ENCODE peak calls at places on chromosomes 12 and 14, in eight cellular contexts. S, E, V, U, W, T, R and Q are unnamed samples.

GRCh38 chr12:24738436-24738835 is 210.5 kb downstream of the BCAT1 start:
- DNase-seq in R (no peak), W (no peak), V (peak), U (no peak), E (no peak), S (no peak), T (no peak), Q (no peak)

GRCh38 chr12:26963413-26963812 is 25.1 kb downstream of the FGFR1OP2 start:
- DNase-seq in R (no peak), T (no peak), U (no peak), S (no peak), V (peak), E (no peak), W (no peak), Q (no peak)

GRCh38 chr12:64767495-64767894 is 8.3 kb upstream of the GNS start:
- DNase-seq in W (no peak), E (no peak), U (no peak), R (no peak), V (no peak), S (no peak), T (no peak), Q (no peak)

GRCh38 chr12:75478395-75478794 is 2.2 kb upstream of the GLIPR1 start:
- DNase-seq in R (no peak), S (no peak), W (no peak), T (no peak), U (no peak), E (no peak), V (peak), Q (no peak)

GRCh38 chr14:73787760-73788508 is 63.7 kb upstream of the PTGR2 start:
- DNase-seq in V (peak), U (no peak), W (no peak), R (no peak), S (no peak), E (no peak), T (no peak), Q (no peak)

GRCh38 chr12:42886160-42886559 is 296.6 kb upstream of the PRICKLE1 start:
- DNase-seq in R (no peak), T (no peak), S (no peak), V (no peak), W (no peak), E (no peak), U (no peak), Q (no peak)

GRCh38 chr14:101891471-101891870 is 72.9 kb upstream of the DYNC1H1 start:
- DNase-seq in V (no peak), E (no peak), R (peak), T (no peak), S (no peak), U (no peak), W (no peak), Q (no peak)

GRCh38 chr12:121799175-121799841 is 4.5 kb upstream of the SETD1B start:
- DNase-seq in U (peak), S (peak), W (peak), R (peak), V (peak), E (no peak), T (peak), Q (peak)

GRCh38 chr12:98373019-98373554 is 142.3 kb upstream of the TMPO start:
- DNase-seq in S (peak), R (no peak), W (peak), E (no peak), T (peak), V (peak), U (no peak), Q (no peak)

GRCh38 chr12:110370732-110371141 is 32.8 kb downstream of the ANAPC7 start:
- DNase-seq in E (no peak), W (no peak), T (no peak), S (no peak), V (no peak), U (no peak), R (no peak), Q (no peak)

GRCh38 chr12:24025153-24025798 is 75.8 kb upstream of the SOX5 start:
- DNase-seq in E (no peak), T (peak), U (no peak), V (peak), S (no peak), W (no peak), R (no peak), Q (no peak)

GRCh38 chr14:28731358-28731757 is 35.2 kb upstream of the FOXG1 start:
- DNase-seq in S (no peak), R (no peak), U (no peak), T (no peak), W (no peak), V (no peak), E (no peak), Q (no peak)

GRCh38 chr12:50505945-50506344 is 1.2 kb downstream of the DIP2B start:
- DNase-seq in T (no peak), W (no peak), S (no peak), V (no peak), E (no peak), U (no peak), R (peak), Q (no peak)

GRCh38 chr12:49969027-49969426 is 3.7 kb upstream of the AQP6 start:
- DNase-seq in R (no peak), S (no peak), T (no peak), E (no peak), W (no peak), V (no peak), U (no peak), Q (no peak)

GRCh38 chr12:110775997-110776396 is 33.3 kb upstream of the PPP1CC start:
- DNase-seq in E (no peak), W (no peak), T (no peak), S (no peak), R (no peak), V (no peak), U (no peak), Q (no peak)

GRCh38 chr12:19095331-19095730 is 34.2 kb upstream of the PLEKHA5 start:
- DNase-seq in V (no peak), R (no peak), E (no peak), U (no peak), W (no peak), S (no peak), T (no peak), Q (no peak)

GRCh38 chr14:54564799-54565235 is 2.1 kb upstream of the SAMD4A start:
- DNase-seq in T (peak), S (no peak), W (no peak), U (no peak), E (no peak), V (peak), R (no peak), Q (no peak)

GRCh38 chr12:49762468-49762847 is 21.1 kb downstream of the TMBIM6 start:
- DNase-seq in E (no peak), U (no peak), T (no peak), S (no peak), V (no peak), R (no peak), W (no peak), Q (no peak)

GRCh38 chr14:104107611-104108569 is 22.4 kb downstream of the ASPG start:
- DNase-seq in S (no peak), U (peak), V (no peak), E (no peak), W (no peak), R (peak), T (no peak), Q (no peak)

GRCh38 chr12:56928262-56928661 is 5.9 kb downstream of the SDR9C7 start:
- DNase-seq in T (no peak), S (no peak), R (no peak), E (no peak), W (no peak), V (no peak), U (no peak), Q (no peak)

GRCh38 chr12:71838661-71839060 is 898 bp upstream of the TBC1D15 start:
- DNase-seq in W (no peak), U (no peak), S (no peak), V (no peak), E (no peak), T (no peak), R (no peak), Q (no peak)

GRCh38 chr12:120862664-120863063 is 41.5 kb downstream of the SPPL3 start:
- DNase-seq in S (no peak), E (no peak), R (no peak), V (no peak), T (no peak), W (no peak), U (no peak), Q (no peak)

GRCh38 chr12:89348894-89349669 is 3.2 kb downstream of the DUSP6 start:
- DNase-seq in S (no peak), V (no peak), E (no peak), W (no peak), U (no peak), T (no peak), R (no peak), Q (no peak)

GRCh38 chr12:70581199-70581598 is 56.0 kb downstream of the PTPRB start:
- DNase-seq in W (no peak), T (no peak), U (no peak), R (no peak), E (no peak), V (no peak), S (no peak), Q (no peak)
- TF ChIP-seq POLR2A in W (no peak), T (no peak), U (no peak), R (no peak), E (no peak), V (no peak), S (no peak), Q (no peak)

DNA sequence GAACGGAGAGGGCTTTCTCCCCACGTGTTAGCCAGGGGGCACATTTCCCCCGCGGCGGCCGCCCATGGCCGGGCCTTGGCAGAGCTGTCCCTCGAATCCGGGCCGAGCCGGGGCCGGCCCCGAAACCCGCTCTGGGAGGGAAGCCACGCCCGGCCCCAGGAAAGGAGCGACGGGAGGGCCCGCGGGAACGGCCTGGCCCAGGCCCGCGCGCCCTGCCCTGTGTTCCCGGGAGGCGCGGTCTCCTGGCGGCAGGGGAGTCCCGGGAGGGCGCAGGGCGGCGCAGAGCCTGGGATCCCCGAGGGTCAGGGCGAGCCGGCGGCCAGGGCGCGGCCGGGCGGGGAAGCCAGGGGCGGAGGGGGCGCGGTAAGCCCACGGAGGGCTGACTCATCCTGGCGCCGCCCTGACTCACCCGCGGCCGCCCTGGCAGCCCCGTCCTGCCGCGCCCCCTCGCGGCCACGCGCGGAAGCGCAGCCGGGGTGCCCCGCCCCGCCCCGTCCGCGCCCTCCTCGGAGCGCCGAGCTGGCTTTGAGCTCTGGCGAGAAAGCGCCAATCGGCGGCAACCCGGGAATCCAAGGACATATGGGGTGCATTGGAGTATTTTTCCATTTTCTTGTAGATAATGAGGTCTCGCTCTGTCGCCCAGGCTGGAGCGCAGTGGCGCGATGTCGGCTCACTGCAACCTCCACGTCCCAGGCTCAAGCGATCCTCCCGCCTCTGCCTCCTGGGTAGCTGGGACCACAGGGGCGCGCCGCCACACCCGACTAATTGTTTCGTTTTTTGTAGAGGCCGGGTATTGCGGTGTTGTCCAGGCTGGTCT is 31.8 kb upstream of the PLEKHG6 start:
- DNase-seq in U (peak), T (peak), R (peak), E (no peak), V (peak), W (no peak), S (peak), Q (peak)
- TF ChIP-seq POLR2A in U (peak), T (no peak), R (peak), E (no peak), V (peak), W (peak), S (peak), Q (no peak)

DNA sequence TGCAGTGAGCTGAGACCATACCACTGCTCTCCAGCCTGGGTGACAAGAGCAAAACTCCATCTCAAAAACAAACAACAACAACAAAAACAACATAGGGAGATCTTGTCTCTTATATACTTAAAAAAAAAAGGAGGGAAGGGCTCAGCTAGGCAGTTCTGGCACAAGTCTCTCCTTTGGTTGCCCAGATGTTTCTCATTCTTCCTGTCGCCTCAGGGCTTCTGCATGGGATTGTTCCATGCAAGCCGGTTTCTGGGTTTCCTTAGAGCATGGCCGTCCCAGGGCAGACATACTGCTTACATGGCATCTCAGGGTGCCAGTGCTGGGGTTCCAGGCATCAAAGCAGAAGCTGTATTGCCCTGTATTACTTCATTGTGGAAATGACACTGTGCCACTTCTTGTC is 5.2 kb upstream of the SLC8B1 start:
- DNase-seq in T (no peak), R (no peak), S (no peak), E (no peak), U (no peak), V (no peak), W (no peak), Q (no peak)
- TF ChIP-seq POLR2A in T (no peak), R (no peak), S (no peak), E (no peak), U (no peak), V (no peak), W (no peak), Q (no peak)

GRCh38 chr14:49620182-49621113 is at the start of the genes MGAT2 and RPL36AL:
- DNase-seq in W (peak), V (peak), R (peak), S (peak), T (peak), E (peak), U (peak), Q (peak)
- TF ChIP-seq POLR2A in W (peak), V (peak), R (peak), S (peak), T (peak), E (peak), U (peak), Q (peak)

GRCh38 chr14:77125275-77126073 is 16.1 kb downstream of the ZDHHC22 start:
- DNase-seq in T (no peak), V (no peak), E (no peak), S (no peak), R (no peak), U (no peak), W (no peak), Q (no peak)

GRCh38 chr14:77126074-77126325 is 15.6 kb downstream of the ZDHHC22 start:
- DNase-seq in W (no peak), U (no peak), V (no peak), T (no peak), R (no peak), E (no peak), S (no peak), Q (no peak)

GRCh38 chr14:77124345-77125274 is 17.0 kb downstream of the ZDHHC22 start:
- DNase-seq in V (peak), T (no peak), S (no peak), W (no peak), E (no peak), U (no peak), R (peak), Q (peak)

GRCh38 chr14:77122555-77123125 is 19.0 kb downstream of the ZDHHC22 start:
- DNase-seq in W (no peak), R (no peak), S (no peak), T (no peak), E (no peak), V (no peak), U (no peak), Q (no peak)

DNA sequence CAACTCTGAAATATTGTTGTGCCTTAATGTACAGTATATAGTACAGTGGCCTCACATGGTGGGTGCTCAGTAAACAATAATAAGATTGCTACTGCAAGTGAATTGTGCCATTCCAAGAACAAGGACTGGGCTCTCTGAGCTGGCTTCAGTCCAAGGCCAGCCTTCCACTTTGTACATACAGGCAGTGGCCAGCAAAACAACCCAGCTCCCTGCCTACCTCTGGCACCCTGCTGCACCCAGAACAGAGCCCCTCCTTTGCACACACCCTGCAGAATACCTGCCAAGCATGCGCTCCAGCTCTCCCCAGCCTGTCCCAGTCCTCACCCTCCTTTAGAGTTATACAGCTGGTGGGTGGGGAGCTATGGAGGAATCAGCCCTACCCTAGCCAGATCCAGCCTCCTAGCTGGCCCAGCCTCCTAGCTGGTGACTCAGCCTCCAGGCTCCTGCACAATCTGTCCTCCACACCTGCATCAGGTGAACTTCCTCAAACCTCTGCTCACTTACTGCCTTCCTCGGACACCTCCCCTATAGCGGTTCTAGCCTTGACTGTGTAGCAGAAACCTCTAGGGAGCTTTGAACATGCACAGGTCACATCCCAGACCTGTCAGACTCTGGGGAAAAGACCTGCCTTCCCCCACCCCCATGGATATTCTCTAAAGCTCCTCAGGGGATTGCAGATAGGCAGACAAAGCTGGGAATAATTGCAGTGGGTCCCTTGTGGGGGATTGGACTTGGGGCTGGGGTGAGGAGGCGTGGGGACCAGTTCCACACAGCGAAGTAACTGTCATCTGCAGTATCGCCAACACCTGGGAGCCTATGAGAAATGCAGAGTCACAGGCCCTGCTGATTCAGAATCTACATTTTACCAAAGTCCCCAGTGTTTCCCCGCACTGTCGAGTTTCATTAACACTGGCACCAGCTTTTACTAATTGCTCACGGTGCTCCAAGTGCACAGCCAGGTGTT is 17.9 kb downstream of the ZDHHC22 start:
- DNase-seq in W (peak), U (peak), R (peak), E (peak), T (no peak), V (no peak), S (no peak), Q (no peak)
- TF ChIP-seq POLR2A in W (no peak), U (no peak), R (peak), E (no peak), T (no peak), V (no peak), S (no peak), Q (no peak)

GRCh38 chr12:132043770-132044467 is 94.2 kb downstream of the EP400 start:
- DNase-seq in T (no peak), S (no peak), W (no peak), R (no peak), E (no peak), V (no peak), U (no peak), Q (no peak)
- TF ChIP-seq POLR2A in T (no peak), S (no peak), W (no peak), R (no peak), E (no peak), V (no peak), U (no peak), Q (no peak)

GRCh38 chr12:52636592-52637258 is 15.3 kb downstream of the KRT2 start:
- DNase-seq in V (no peak), R (no peak), E (no peak), U (no peak), T (no peak), S (no peak), W (no peak), Q (no peak)
- TF ChIP-seq POLR2A in V (no peak), R (no peak), E (no peak), U (no peak), T (no peak), S (no peak), W (no peak), Q (no peak)